ENCODE peak calls at places on chromosomes 16 and 17, in eight cellular contexts. One of them, this sample, is unnamed. For H3K9me3, the result is how much of the 10 kb centered on the place peaks cover.

GRCh38 chr16:66604376-66605176 is at the start of gene CMTM3:
- DNase-seq in aorta: peak
- DNase-seq in lower lobe of right lung: peak
- DNase-seq in prostate gland: no peak
- DNase-seq in CD8-positive, alpha-beta memory T cell: peak
- DNase-seq in fibroblast of lung: peak
- DNase-seq in tibial artery: peak
- DNase-seq in MM.1S: peak
- DNase-seq in this sample: peak

GRCh38 chr17:55348749-55349354 is 72.8 kb downstream of the MMD start:
- DNase-seq in lower lobe of right lung: peak
- DNase-seq in fibroblast of lung: peak
- DNase-seq in CD8-positive, alpha-beta memory T cell: peak
- DNase-seq in aorta: no peak
- DNase-seq in prostate gland: peak
- DNase-seq in MM.1S: peak
- DNase-seq in tibial artery: peak
- DNase-seq in this sample: peak

GRCh38 chr16:68235105-68235881 is 634 bp downstream of the ESRP2 start:
- DNase-seq in tibial artery: no peak
- DNase-seq in CD8-positive, alpha-beta memory T cell: peak
- DNase-seq in aorta: no peak
- DNase-seq in fibroblast of lung: no peak
- DNase-seq in prostate gland: peak
- DNase-seq in lower lobe of right lung: peak
- DNase-seq in MM.1S: no peak
- DNase-seq in this sample: peak

GRCh38 chr17:82320140-82320840 is 2.9 kb upstream of the CD7 start:
- DNase-seq in prostate gland: no peak
- DNase-seq in aorta: no peak
- DNase-seq in lower lobe of right lung: no peak
- DNase-seq in fibroblast of lung: no peak
- DNase-seq in MM.1S: no peak
- DNase-seq in tibial artery: no peak
- DNase-seq in CD8-positive, alpha-beta memory T cell: no peak
- DNase-seq in this sample: no peak

GRCh38 chr16:64900029-64900428 is 221.8 kb downstream of the CDH11 start:
- DNase-seq in prostate gland: no peak
- DNase-seq in aorta: no peak
- DNase-seq in CD8-positive, alpha-beta memory T cell: no peak
- DNase-seq in MM.1S: no peak
- DNase-seq in tibial artery: no peak
- DNase-seq in fibroblast of lung: no peak
- DNase-seq in lower lobe of right lung: no peak
- DNase-seq in this sample: no peak

GRCh38 chr17:67328026-67328425 is 38.4 kb downstream of the PSMD12 start:
- DNase-seq in MM.1S: no peak
- DNase-seq in tibial artery: no peak
- DNase-seq in aorta: no peak
- DNase-seq in lower lobe of right lung: no peak
- DNase-seq in CD8-positive, alpha-beta memory T cell: no peak
- DNase-seq in prostate gland: no peak
- DNase-seq in fibroblast of lung: no peak
- DNase-seq in this sample: no peak

GRCh38 chr17:45745843-45746494 is 38.2 kb upstream of the CRHR1 start:
- DNase-seq in fibroblast of lung: no peak
- DNase-seq in CD8-positive, alpha-beta memory T cell: no peak
- DNase-seq in aorta: no peak
- DNase-seq in MM.1S: no peak
- DNase-seq in tibial artery: no peak
- DNase-seq in prostate gland: no peak
- DNase-seq in lower lobe of right lung: no peak
- DNase-seq in this sample: no peak

GRCh38 chr17:2085648-2085949 is 30.7 kb downstream of the HIC1 start:
- DNase-seq in lower lobe of right lung: peak
- DNase-seq in prostate gland: no peak
- DNase-seq in fibroblast of lung: peak
- DNase-seq in MM.1S: no peak
- DNase-seq in CD8-positive, alpha-beta memory T cell: no peak
- DNase-seq in aorta: peak
- DNase-seq in tibial artery: peak
- DNase-seq in this sample: no peak

GRCh38 chr17:20179031-20179430 is 169.9 kb downstream of the SPECC1 start:
- DNase-seq in CD8-positive, alpha-beta memory T cell: no peak
- DNase-seq in fibroblast of lung: no peak
- DNase-seq in tibial artery: no peak
- DNase-seq in prostate gland: no peak
- DNase-seq in lower lobe of right lung: no peak
- DNase-seq in MM.1S: no peak
- DNase-seq in aorta: no peak
- DNase-seq in this sample: no peak

GRCh38 chr17:15513058-15513858 is 45.8 kb upstream of the CDRT4 start:
- DNase-seq in MM.1S: no peak
- DNase-seq in CD8-positive, alpha-beta memory T cell: no peak
- DNase-seq in aorta: no peak
- DNase-seq in lower lobe of right lung: no peak
- DNase-seq in prostate gland: no peak
- DNase-seq in fibroblast of lung: peak
- DNase-seq in tibial artery: no peak
- DNase-seq in this sample: no peak

GRCh38 chr17:43673516-43674323 is 12.0 kb upstream of the MEOX1 start:
- DNase-seq in fibroblast of lung: peak
- DNase-seq in prostate gland: peak
- DNase-seq in MM.1S: peak
- DNase-seq in lower lobe of right lung: peak
- DNase-seq in aorta: peak
- DNase-seq in tibial artery: peak
- DNase-seq in CD8-positive, alpha-beta memory T cell: peak
- DNase-seq in this sample: peak

GRCh38 chr16:4496305-4496704 is 20.1 kb downstream of the HMOX2 start:
- DNase-seq in lower lobe of right lung: no peak
- DNase-seq in aorta: no peak
- DNase-seq in fibroblast of lung: peak
- DNase-seq in CD8-positive, alpha-beta memory T cell: no peak
- DNase-seq in prostate gland: no peak
- DNase-seq in MM.1S: no peak
- DNase-seq in tibial artery: no peak
- DNase-seq in this sample: no peak

GRCh38 chr17:39194985-39195524 is 2.4 kb downstream of the CACNB1 start:
- DNase-seq in prostate gland: no peak
- DNase-seq in fibroblast of lung: no peak
- DNase-seq in CD8-positive, alpha-beta memory T cell: no peak
- DNase-seq in tibial artery: no peak
- DNase-seq in lower lobe of right lung: no peak
- DNase-seq in aorta: no peak
- DNase-seq in MM.1S: no peak
- DNase-seq in this sample: no peak

GRCh38 chr17:63399316-63399715 is 46.8 kb downstream of the CYB561 start:
- DNase-seq in fibroblast of lung: peak
- DNase-seq in CD8-positive, alpha-beta memory T cell: no peak
- DNase-seq in aorta: no peak
- DNase-seq in MM.1S: no peak
- DNase-seq in prostate gland: no peak
- DNase-seq in lower lobe of right lung: no peak
- DNase-seq in tibial artery: no peak
- DNase-seq in this sample: no peak

GRCh38 chr17:65633988-65634387 is 72.5 kb upstream of the AXIN2 start:
- DNase-seq in lower lobe of right lung: no peak
- DNase-seq in aorta: no peak
- DNase-seq in tibial artery: no peak
- DNase-seq in fibroblast of lung: no peak
- DNase-seq in prostate gland: peak
- DNase-seq in CD8-positive, alpha-beta memory T cell: no peak
- DNase-seq in MM.1S: no peak
- DNase-seq in this sample: peak

GRCh38 chr16:28193530-28194423 is 18.0 kb downstream of the XPO6 start:
- DNase-seq in lower lobe of right lung: no peak
- DNase-seq in fibroblast of lung: peak
- DNase-seq in tibial artery: no peak
- DNase-seq in CD8-positive, alpha-beta memory T cell: no peak
- DNase-seq in MM.1S: no peak
- DNase-seq in prostate gland: no peak
- DNase-seq in aorta: no peak
- DNase-seq in this sample: no peak

GRCh38 chr16:72876221-72876620 is 171.7 kb downstream of the ZFHX3 start:
- DNase-seq in MM.1S: no peak
- DNase-seq in aorta: peak
- DNase-seq in prostate gland: no peak
- DNase-seq in fibroblast of lung: peak
- DNase-seq in CD8-positive, alpha-beta memory T cell: no peak
- DNase-seq in lower lobe of right lung: peak
- DNase-seq in tibial artery: peak
- DNase-seq in this sample: no peak

GRCh38 chr17:37737081-37737480 is 7.8 kb downstream of the HNF1B start:
- DNase-seq in lower lobe of right lung: no peak
- DNase-seq in CD8-positive, alpha-beta memory T cell: no peak
- DNase-seq in prostate gland: no peak
- DNase-seq in aorta: no peak
- DNase-seq in fibroblast of lung: no peak
- DNase-seq in tibial artery: no peak
- DNase-seq in MM.1S: no peak
- DNase-seq in this sample: no peak

GRCh38 chr16:66660422-66661209 is 35.9 kb downstream of the CMTM4 start:
- DNase-seq in tibial artery: peak
- DNase-seq in lower lobe of right lung: peak
- DNase-seq in MM.1S: no peak
- DNase-seq in CD8-positive, alpha-beta memory T cell: no peak
- DNase-seq in aorta: peak
- DNase-seq in prostate gland: peak
- DNase-seq in fibroblast of lung: peak
- DNase-seq in this sample: no peak

GRCh38 chr16:85936761-85937343 is 37.9 kb downstream of the IRF8 start:
- DNase-seq in CD8-positive, alpha-beta memory T cell: no peak
- DNase-seq in aorta: no peak
- DNase-seq in tibial artery: no peak
- DNase-seq in fibroblast of lung: peak
- DNase-seq in lower lobe of right lung: no peak
- DNase-seq in MM.1S: no peak
- DNase-seq in prostate gland: no peak
- DNase-seq in this sample: no peak

GRCh38 chr16:8764486-8765250 is 32.8 kb downstream of the TMEM186 start:
- DNase-seq in lower lobe of right lung: no peak
- DNase-seq in aorta: peak
- DNase-seq in fibroblast of lung: no peak
- DNase-seq in MM.1S: no peak
- DNase-seq in CD8-positive, alpha-beta memory T cell: no peak
- DNase-seq in tibial artery: no peak
- DNase-seq in prostate gland: no peak
- DNase-seq in this sample: no peak

GRCh38 chr16:3295209-3295608 is 10.0 kb downstream of the TIGD7 start:
- DNase-seq in MM.1S: no peak
- DNase-seq in aorta: no peak
- DNase-seq in fibroblast of lung: no peak
- DNase-seq in tibial artery: no peak
- DNase-seq in prostate gland: no peak
- DNase-seq in CD8-positive, alpha-beta memory T cell: no peak
- DNase-seq in lower lobe of right lung: no peak
- DNase-seq in this sample: no peak
- H3K9me3 ChIP-seq in MM.1S: under half
- H3K9me3 ChIP-seq in aorta: under half
- H3K9me3 ChIP-seq in fibroblast of lung: under half
- H3K9me3 ChIP-seq in tibial artery: under half
- H3K9me3 ChIP-seq in prostate gland: under half
- H3K9me3 ChIP-seq in CD8-positive, alpha-beta memory T cell: under half
- H3K9me3 ChIP-seq in lower lobe of right lung: half or more
- H3K9me3 ChIP-seq in this sample: half or more

DNA sequence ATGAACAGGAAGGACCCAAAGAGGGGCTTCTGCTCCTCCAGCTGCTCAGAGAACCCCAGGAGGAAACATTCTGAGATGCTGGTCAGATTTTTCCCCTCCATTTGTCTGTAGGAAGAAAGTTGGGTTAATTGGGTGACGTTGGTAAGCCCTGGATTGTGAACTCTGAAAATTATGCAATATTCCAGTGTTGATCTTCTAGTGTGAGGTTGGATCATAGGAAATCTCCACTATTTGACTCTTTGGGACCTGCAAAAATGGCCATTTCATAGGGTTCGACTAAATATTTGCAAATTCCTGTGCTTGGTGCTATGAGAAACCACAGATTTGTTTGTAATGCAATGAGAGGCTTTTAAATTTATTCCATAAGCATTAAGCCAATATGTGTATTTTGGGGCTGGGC is at the start of gene OR1G1:
- DNase-seq in lower lobe of right lung: no peak
- DNase-seq in tibial artery: no peak
- DNase-seq in prostate gland: no peak
- DNase-seq in fibroblast of lung: no peak
- DNase-seq in aorta: no peak
- DNase-seq in CD8-positive, alpha-beta memory T cell: no peak
- DNase-seq in MM.1S: no peak
- DNase-seq in this sample: no peak
- H3K9me3 ChIP-seq in lower lobe of right lung: under half
- H3K9me3 ChIP-seq in tibial artery: under half
- H3K9me3 ChIP-seq in prostate gland: under half
- H3K9me3 ChIP-seq in fibroblast of lung: under half
- H3K9me3 ChIP-seq in aorta: under half
- H3K9me3 ChIP-seq in CD8-positive, alpha-beta memory T cell: under half
- H3K9me3 ChIP-seq in MM.1S: under half
- H3K9me3 ChIP-seq in this sample: under half

GRCh38 chr16:80065565-80065964 is 465.0 kb upstream of the MAF start:
- DNase-seq in CD8-positive, alpha-beta memory T cell: no peak
- DNase-seq in tibial artery: no peak
- DNase-seq in fibroblast of lung: no peak
- DNase-seq in aorta: no peak
- DNase-seq in MM.1S: no peak
- DNase-seq in prostate gland: no peak
- DNase-seq in lower lobe of right lung: no peak
- DNase-seq in this sample: no peak
- H3K9me3 ChIP-seq in CD8-positive, alpha-beta memory T cell: under half
- H3K9me3 ChIP-seq in tibial artery: under half
- H3K9me3 ChIP-seq in fibroblast of lung: under half
- H3K9me3 ChIP-seq in aorta: under half
- H3K9me3 ChIP-seq in MM.1S: under half
- H3K9me3 ChIP-seq in prostate gland: under half
- H3K9me3 ChIP-seq in lower lobe of right lung: under half
- H3K9me3 ChIP-seq in this sample: under half

DNA sequence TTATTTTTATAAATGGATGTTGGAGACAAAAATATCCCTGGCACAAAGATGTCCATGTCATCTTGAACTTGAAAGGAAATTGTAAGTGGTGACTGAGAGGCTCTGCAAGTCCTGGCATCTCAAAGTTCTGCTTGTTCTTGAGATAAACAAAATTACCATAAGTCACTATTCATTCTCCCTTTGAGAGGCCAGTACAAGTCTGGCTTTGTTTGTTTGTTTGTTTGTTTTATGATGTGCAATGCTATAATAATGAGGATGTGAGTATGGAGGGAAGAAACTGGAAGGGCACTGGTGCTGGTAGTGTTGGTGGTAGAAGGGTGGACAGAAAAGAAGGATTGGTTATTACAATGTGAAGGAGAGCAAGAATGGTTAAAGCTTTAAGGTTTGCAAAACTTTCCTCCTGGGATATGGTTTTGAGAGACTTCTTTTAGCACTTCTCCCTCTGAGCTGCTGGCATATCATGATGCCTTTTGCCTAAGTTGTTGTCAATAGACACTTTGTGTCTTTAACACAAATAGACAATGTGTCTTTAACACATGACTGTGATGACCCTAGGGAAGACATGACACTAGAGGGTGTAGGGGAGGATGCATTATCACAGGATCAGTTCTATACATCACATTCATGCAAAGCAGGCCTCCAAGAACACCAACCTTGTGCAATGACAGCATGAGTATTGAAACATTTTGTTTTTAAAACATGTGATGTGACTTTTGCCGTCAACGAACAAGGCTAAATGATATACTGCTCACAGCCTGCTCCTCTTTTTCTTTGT is 880.5 kb upstream of the GOT2 start:
- DNase-seq in tibial artery: no peak
- DNase-seq in CD8-positive, alpha-beta memory T cell: no peak
- DNase-seq in prostate gland: no peak
- DNase-seq in MM.1S: no peak
- DNase-seq in aorta: no peak
- DNase-seq in fibroblast of lung: no peak
- DNase-seq in lower lobe of right lung: no peak
- DNase-seq in this sample: no peak
- H3K9me3 ChIP-seq in tibial artery: under half
- H3K9me3 ChIP-seq in CD8-positive, alpha-beta memory T cell: under half
- H3K9me3 ChIP-seq in prostate gland: under half
- H3K9me3 ChIP-seq in MM.1S: under half
- H3K9me3 ChIP-seq in aorta: under half
- H3K9me3 ChIP-seq in fibroblast of lung: under half
- H3K9me3 ChIP-seq in lower lobe of right lung: under half
- H3K9me3 ChIP-seq in this sample: half or more